ENCODE peak calls at places on chromosome 12, in seven cellular contexts. I is Peyer's patch, N is cardiac fibroblast, E is uterus, U is fibroblast of the aortic adventitia, K is A549, L is fibroblast of lung. Z is an unnamed sample.

GRCh38 chr12:66428261-66428660 is 126.0 kb downstream of the HELB start:
- DNase-seq in E (no peak), K (no peak), L (no peak), U (no peak), N (no peak), I (no peak), Z (no peak)

GRCh38 chr12:67413577-67413976 is 144.4 kb downstream of the CAND1 start:
- DNase-seq in E (no peak), N (no peak), U (no peak), L (no peak), K (no peak), I (no peak), Z (no peak)

GRCh38 chr12:80101126-80101525 is 1.8 kb downstream of the OTOGL start:
- DNase-seq in K (no peak), E (no peak), L (peak; percentile 29), U (peak; percentile 4), I (no peak), N (no peak), Z (no peak)

GRCh38 chr12:71646512-71646911 is 17.1 kb downstream of the ZFC3H1 start:
- DNase-seq in U (no peak), I (no peak), E (no peak), N (no peak), L (no peak), K (no peak), Z (no peak)

GRCh38 chr12:32821293-32822089 is 65.8 kb upstream of the YARS2 start:
- DNase-seq in I (no peak), E (no peak), K (no peak), L (peak; percentile 48), N (peak; percentile 4), U (no peak), Z (no peak)

GRCh38 chr12:96045566-96045965 is 10.2 kb upstream of the LTA4H start:
- DNase-seq in U (no peak), E (no peak), L (no peak), K (no peak), I (peak; percentile 59), N (no peak), Z (no peak)

GRCh38 chr12:77122236-77122635 is 56.9 kb upstream of the E2F7 start:
- DNase-seq in K (no peak), N (peak; percentile 98), I (no peak), L (peak; percentile 99), U (peak; percentile 98), E (no peak), Z (no peak)

GRCh38 chr12:79274571-79275064 is 410.0 kb downstream of the SYT1 start:
- DNase-seq in U (peak; percentile 25), I (no peak), K (no peak), L (peak; percentile 9), N (peak; percentile 36), E (no peak), Z (no peak)

GRCh38 chr12:45415393-45415817 is 199.5 kb downstream of the ANO6 start:
- DNase-seq in K (peak; percentile 78), I (no peak), L (peak; percentile 100), E (peak; percentile 65), N (peak; percentile 99), U (peak; percentile 97), Z (peak; percentile 86)

DNA sequence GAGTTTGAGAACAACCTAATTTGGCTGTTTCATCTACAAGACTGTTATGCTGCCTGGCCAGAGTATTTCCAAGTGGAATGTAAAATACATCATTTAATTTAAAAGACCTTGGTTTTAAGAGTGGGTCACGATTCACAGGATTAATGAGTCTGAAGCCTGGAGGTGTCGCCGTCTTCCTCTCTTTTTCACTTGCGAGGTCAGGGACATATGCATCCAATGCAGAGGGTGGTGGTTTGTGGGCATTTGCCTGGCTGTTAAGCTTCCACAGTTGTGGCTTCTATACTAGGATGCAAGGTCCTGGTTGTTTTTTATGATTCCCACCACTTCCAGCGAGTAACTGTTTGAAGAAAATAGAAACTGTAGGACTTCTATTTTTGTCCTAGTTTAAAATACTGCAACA is 22.8 kb upstream of the RASSF3 start:
- DNase-seq in K (no peak), E (no peak), L (no peak), N (no peak), U (no peak), I (no peak), Z (no peak)
- TF ChIP-seq CTCF in K (no peak), E (no peak), L (no peak), N (no peak), U (no peak), I (no peak), Z (no peak)

GRCh38 chr12:62466596-62467411 is at the start of gene MON2:
- DNase-seq in U (peak; percentile 72), K (peak; percentile 89), N (peak; percentile 78), E (peak; percentile 82), I (peak; percentile 94), L (peak; percentile 82), Z (peak; percentile 77)

GRCh38 chr12:62468935-62469334 is 2.3 kb downstream of the MON2 start:
- DNase-seq in L (no peak), K (no peak), N (no peak), E (no peak), I (no peak), U (no peak), Z (no peak)

GRCh38 chr12:62469704-62470103 is 3.1 kb downstream of the MON2 start:
- DNase-seq in L (no peak), K (no peak), U (no peak), I (no peak), E (no peak), N (no peak), Z (no peak)

GRCh38 chr12:62466018-62466595 is 519 bp upstream of the MON2 start:
- DNase-seq in N (peak; percentile 50), L (peak; percentile 44), E (peak; percentile 44), U (peak; percentile 46), I (peak; percentile 54), K (peak; percentile 44), Z (peak; percentile 24)

DNA sequence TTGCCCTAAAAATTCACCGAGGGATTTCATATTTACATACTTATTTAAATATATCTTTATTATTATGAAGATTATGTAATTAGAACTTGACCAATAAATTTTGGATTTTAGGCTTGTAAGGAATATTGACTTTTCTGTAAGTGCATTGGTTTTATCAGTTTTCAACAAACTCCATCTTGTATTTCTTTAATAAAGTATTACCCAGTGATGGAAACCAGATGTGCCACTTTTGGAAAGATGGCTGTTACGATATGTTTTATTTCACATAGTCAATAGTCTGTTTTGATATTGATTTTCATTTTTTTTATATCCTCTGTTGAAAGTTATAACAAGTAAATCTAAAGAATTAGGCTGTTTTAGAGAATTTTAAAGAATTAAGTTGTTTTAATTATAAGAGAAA is 1.8 kb downstream of the MON2 start:
- DNase-seq in E (no peak), U (peak; percentile 18), N (no peak), I (no peak), K (no peak), L (no peak), Z (no peak)
- H3K4me3 ChIP-seq in E (peak overlapping the region; percentile 86), U (peak overlapping the region; percentile 99), N (peak overlapping the region; percentile 95), I (no peak overlapping the region), K (peak overlapping the region; percentile 84), L (peak overlapping the region; percentile 89), Z (no peak overlapping the region)

GRCh38 chr12:52495385-52495784 is 2.3 kb upstream of the KRT6A start:
- DNase-seq in K (peak; percentile 41), E (no peak), U (peak; percentile 2), N (peak; percentile 67), I (no peak), L (peak; percentile 22), Z (peak; percentile 87)
- TF ChIP-seq CTCF in K (no peak), E (no peak), U (no peak), N (no peak), I (no peak), L (no peak), Z (no peak)

GRCh38 chr12:7995266-7995963 is 37.1 kb upstream of the FOXJ2 start:
- DNase-seq in K (peak; percentile 52), U (peak; percentile 87), L (peak; percentile 88), E (peak; percentile 88), N (peak; percentile 93), I (peak; percentile 94), Z (peak; percentile 95)
- H3K4me3 ChIP-seq in K (no peak overlapping the region), U (no peak overlapping the region), L (no peak overlapping the region), E (no peak overlapping the region), N (no peak overlapping the region), I (no peak overlapping the region), Z (no peak overlapping the region)

GRCh38 chr12:24778486-24779304 is 170.2 kb downstream of the BCAT1 start:
- DNase-seq in L (peak; percentile 48), N (peak; percentile 80), E (no peak), I (no peak), K (peak; percentile 5), U (peak; percentile 73), Z (no peak)

GRCh38 chr12:24776856-24777255 is 172.0 kb downstream of the BCAT1 start:
- DNase-seq in L (peak; percentile 22), E (no peak), I (no peak), N (peak; percentile 49), K (no peak), U (peak; percentile 37), Z (no peak)

GRCh38 chr12:24777359-24777758 is 171.5 kb downstream of the BCAT1 start:
- DNase-seq in K (no peak), E (no peak), U (no peak), I (no peak), L (no peak), N (no peak), Z (no peak)

DNA sequence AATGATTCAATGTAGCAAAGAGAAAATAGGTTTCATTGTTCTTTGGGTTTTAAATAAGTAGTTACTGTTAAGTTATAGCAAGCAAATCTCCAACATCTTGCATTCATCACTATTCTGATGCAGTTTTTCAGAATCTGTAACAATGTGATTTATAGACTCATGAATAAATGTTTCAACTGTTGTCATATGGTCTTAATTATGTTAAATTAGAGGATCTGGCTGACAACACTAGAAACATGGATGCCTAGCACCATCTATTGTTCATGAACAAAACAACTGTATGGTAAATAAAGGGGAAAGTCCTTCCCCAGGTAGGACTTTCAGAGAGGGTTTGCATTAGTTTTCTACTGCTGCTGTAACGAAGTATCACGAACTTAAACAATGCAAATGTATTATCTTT is 167.9 kb downstream of the BCAT1 start:
- DNase-seq in I (no peak), E (no peak), N (peak; percentile 50), U (peak; percentile 53), K (no peak), L (peak; percentile 32), Z (no peak)
- TF ChIP-seq CTCF in I (no peak), E (peak; percentile 18), N (no peak), U (no peak), K (peak; percentile 12), L (no peak), Z (no peak)

GRCh38 chr12:124865728-124866127 is 2.1 kb upstream of the SCARB1 start:
- DNase-seq in U (no peak), E (no peak), L (no peak), K (no peak), N (no peak), I (no peak), Z (no peak)
- H3K4me3 ChIP-seq in U (no peak overlapping the region), E (no peak overlapping the region), L (no peak overlapping the region), K (no peak overlapping the region), N (no peak overlapping the region), I (no peak overlapping the region), Z (no peak overlapping the region)